ENCODE peak calls at places on chromosomes 4 and X, in eight cellular contexts. U is GM23248; I is OCI-LY7; G is heart right ventricle; Y is naive thymus-derived CD4-positive, alpha-beta T cell; L is iPS DF 6.9; X is aorta; M is dorsolateral prefrontal cortex. K is an unnamed sample.

GRCh38 chr4:56619160-56619559 is 61.9 kb downstream of the HOPX start:
- DNase-seq in U (no peak), I (no peak), G (no peak), Y (no peak), L (no peak), X (no peak), M (no peak), K (no peak)

GRCh38 chrX:11887175-11887574 is 129.1 kb downstream of the MSL3 start:
- DNase-seq in U (no peak), I (no peak), G (no peak), Y (no peak), L (no peak), X (no peak), M (no peak), K (no peak)

GRCh38 chrX:44061940-44062339 is 88.8 kb upstream of the NDP start:
- DNase-seq in U (no peak), I (no peak), G (no peak), Y (no peak), L (no peak), X (no peak), M (no peak), K (no peak)

GRCh38 chr4:149426461-149426860 is 389.2 kb downstream of the IQCM start:
- DNase-seq in U (peak), I (no peak), G (no peak), Y (no peak), L (no peak), X (no peak), M (no peak), K (no peak)

GRCh38 chr4:63528592-63528991 is 880.7 kb downstream of the TECRL start:
- DNase-seq in U (peak), I (no peak), G (no peak), Y (no peak), L (no peak), X (no peak), M (no peak), K (no peak)

GRCh38 chr4:72842323-72842722 is 227.2 kb downstream of the COX18 start:
- DNase-seq in U (peak), I (no peak), G (no peak), Y (no peak), L (no peak), X (no peak), M (no peak), K (no peak)

GRCh38 chrX:23578079-23578478 is 89.2 kb upstream of the PRDX4 start:
- DNase-seq in U (peak), I (no peak), G (no peak), Y (no peak), L (no peak), X (no peak), M (no peak), K (no peak)

GRCh38 chrX:105553118-105553517 is 269.2 kb upstream of the NRK start:
- DNase-seq in U (no peak), I (no peak), G (no peak), Y (no peak), L (no peak), X (no peak), M (no peak), K (no peak)

GRCh38 chrX:16578218-16578617 is 71.7 kb upstream of the S100G start:
- DNase-seq in U (peak), I (no peak), G (no peak), Y (no peak), L (no peak), X (no peak), M (no peak), K (no peak)

GRCh38 chr4:108247511-108248088 is 78.9 kb upstream of the LEF1 start:
- DNase-seq in U (no peak), I (no peak), G (no peak), Y (no peak), L (no peak), X (no peak), M (no peak), K (no peak)

GRCh38 chrX:133390647-133391046 is 24.6 kb downstream of the GPC4 start:
- DNase-seq in U (no peak), I (no peak), G (no peak), Y (no peak), L (no peak), X (no peak), M (no peak), K (peak)

GRCh38 chr4:110085131-110085530 is 113.3 kb downstream of the ELOVL6 start:
- DNase-seq in U (no peak), I (peak), G (peak), Y (peak), L (no peak), X (no peak), M (no peak), K (peak)

GRCh38 chrX:43165343-43165920 is 387.5 kb upstream of the PPP1R2C start:
- DNase-seq in U (no peak), I (no peak), G (no peak), Y (no peak), L (no peak), X (no peak), M (no peak), K (no peak)

GRCh38 chrX:154096140-154097002 is 1.1 kb downstream of the MECP2 start:
- DNase-seq in U (peak), I (no peak), G (peak), Y (no peak), L (no peak), X (no peak), M (no peak), K (no peak)

GRCh38 chrX:107823456-107823855 is 2.2 kb upstream of the MID2 start:
- DNase-seq in U (peak), I (no peak), G (no peak), Y (no peak), L (no peak), X (no peak), M (no peak), K (no peak)

GRCh38 chrX:72545990-72546389 is 26.7 kb downstream of the HDAC8 start:
- DNase-seq in U (no peak), I (no peak), G (no peak), Y (no peak), L (no peak), X (no peak), M (no peak), K (no peak)

GRCh38 chr4:7734651-7735260 is 204.9 kb downstream of the AFAP1 start:
- DNase-seq in U (no peak), I (no peak), G (no peak), Y (no peak), L (no peak), X (no peak), M (no peak), K (no peak)

GRCh38 chr4:93760284-93760683 is 68.3 kb upstream of the ATOH1 start:
- DNase-seq in U (no peak), I (no peak), G (no peak), Y (no peak), L (no peak), X (no peak), M (no peak), K (no peak)

GRCh38 chr4:153084249-153084648 is 120.0 kb upstream of the TRIM2 start:
- DNase-seq in U (no peak), I (no peak), G (no peak), Y (no peak), L (no peak), X (no peak), M (no peak), K (no peak)

GRCh38 chrX:16087081-16087480 is 36.3 kb upstream of the GRPR start:
- DNase-seq in U (no peak), I (no peak), G (no peak), Y (no peak), L (no peak), X (no peak), M (no peak), K (no peak)

GRCh38 chr4:67160409-67160808 is 384.9 kb downstream of the CENPC start:
- DNase-seq in U (no peak), I (no peak), G (no peak), Y (no peak), L (no peak), X (no peak), M (no peak), K (no peak)

GRCh38 chr4:21801661-21802355 is 146.8 kb downstream of the KCNIP4 start:
- DNase-seq in U (peak), I (no peak), G (no peak), Y (no peak), L (no peak), X (no peak), M (no peak), K (no peak)

GRCh38 chrX:151912221-151912620 is 468 bp upstream of the MAGEA4 start:
- DNase-seq in U (no peak), I (no peak), G (no peak), Y (no peak), L (no peak), X (no peak), M (no peak), K (no peak)

GRCh38 chr4:153794001-153794400 is 5.1 kb upstream of the SFRP2 start:
- DNase-seq in U (no peak), I (no peak), G (no peak), Y (no peak), L (no peak), X (no peak), M (no peak), K (no peak)

GRCh38 chr4:30770049-30770549 is 49.9 kb downstream of the PCDH7 start:
- DNase-seq in U (no peak), I (no peak), G (no peak), Y (no peak), L (no peak), X (no peak), M (no peak), K (no peak)

GRCh38 chr4:533318-534100 is 34.5 kb downstream of the PIGG start:
- DNase-seq in U (no peak), I (no peak), G (no peak), Y (no peak), L (no peak), X (no peak), M (no peak), K (no peak)

GRCh38 chr4:8607603-8608481 is 15.3 kb downstream of the CPZ start:
- DNase-seq in U (peak), I (peak), G (no peak), Y (no peak), L (peak), X (no peak), M (no peak), K (no peak)

GRCh38 chr4:153127773-153128494 is 76.3 kb upstream of the TRIM2 start:
- DNase-seq in U (peak), I (peak), G (peak), Y (peak), L (peak), X (peak), M (peak), K (peak)

GRCh38 chr4:8192748-8193738 is 6.0 kb upstream of the SH3TC1 start:
- DNase-seq in U (peak), I (peak), G (peak), Y (peak), L (no peak), X (no peak), M (peak), K (peak)

GRCh38 chr4:173189117-173189693 is 20.6 kb downstream of the GALNT7 start:
- DNase-seq in U (peak), I (no peak), G (no peak), Y (no peak), L (no peak), X (no peak), M (no peak), K (no peak)

GRCh38 chr4:149248191-149248590 is 567.5 kb downstream of the IQCM start:
- DNase-seq in U (no peak), I (no peak), G (no peak), Y (no peak), L (no peak), X (no peak), M (no peak), K (no peak)

GRCh38 chr4:5784021-5784420 is 73.0 kb downstream of the EVC start:
- DNase-seq in U (no peak), I (no peak), G (no peak), Y (no peak), L (no peak), X (no peak), M (no peak), K (no peak)

GRCh38 chr4:6128221-6128871 is 72.0 kb downstream of the JAKMIP1 start:
- DNase-seq in U (no peak), I (no peak), G (no peak), Y (no peak), L (no peak), X (peak), M (no peak), K (no peak)

GRCh38 chr4:94486372-94486801 is 34.6 kb downstream of the PDLIM5 start:
- DNase-seq in U (no peak), I (no peak), G (no peak), Y (no peak), L (no peak), X (no peak), M (no peak), K (no peak)

GRCh38 chrX:154074199-154074598 is 23.3 kb downstream of the MECP2 start:
- DNase-seq in U (peak), I (no peak), G (no peak), Y (no peak), L (no peak), X (no peak), M (no peak), K (no peak)

GRCh38 chrX:70525733-70526132 is 81.1 kb downstream of the DLG3 start:
- DNase-seq in U (no peak), I (no peak), G (no peak), Y (no peak), L (no peak), X (no peak), M (no peak), K (peak)

GRCh38 chr4:106058919-106059318 is 163.6 kb downstream of the NPNT start:
- DNase-seq in U (peak), I (no peak), G (no peak), Y (no peak), L (no peak), X (no peak), M (no peak), K (no peak)

GRCh38 chrX:77453190-77453589 is 6.0 kb downstream of the FGF16 start:
- DNase-seq in U (no peak), I (no peak), G (no peak), Y (no peak), L (no peak), X (no peak), M (no peak), K (no peak)

GRCh38 chr4:88027611-88028608 is 20.5 kb downstream of the PKD2 start:
- DNase-seq in U (peak), I (no peak), G (no peak), Y (no peak), L (no peak), X (no peak), M (no peak), K (no peak)

GRCh38 chr4:88033309-88033708 is 25.9 kb downstream of the PKD2 start:
- DNase-seq in U (peak), I (peak), G (peak), Y (peak), L (peak), X (no peak), M (no peak), K (peak)

GRCh38 chr4:88029556-88029955 is 22.1 kb downstream of the PKD2 start:
- DNase-seq in U (peak), I (no peak), G (no peak), Y (no peak), L (no peak), X (no peak), M (no peak), K (no peak)

GRCh38 chr4:88030565-88031310 is 23.3 kb downstream of the PKD2 start:
- DNase-seq in U (no peak), I (no peak), G (no peak), Y (no peak), L (no peak), X (no peak), M (no peak), K (no peak)

DNA sequence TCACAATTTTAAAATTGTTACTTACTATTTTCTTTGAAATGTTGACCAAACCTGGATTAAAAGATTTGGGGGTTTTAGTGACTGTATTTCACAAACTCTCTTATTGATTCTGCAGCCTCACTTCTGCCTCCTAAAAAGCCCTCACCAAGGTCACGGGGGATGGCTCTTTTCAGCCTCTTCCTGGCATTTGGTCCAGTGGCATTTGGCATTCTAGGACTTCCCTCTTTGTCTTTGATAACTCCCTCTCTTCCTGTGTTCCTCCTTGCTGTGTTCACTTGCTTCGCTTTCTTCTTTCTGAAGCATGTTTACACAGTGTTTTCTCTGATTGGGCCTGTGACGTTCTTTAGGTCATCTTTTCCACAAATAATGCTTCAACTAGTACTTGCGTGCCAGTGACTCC is 21.5 kb downstream of the PKD2 start:
- DNase-seq in U (no peak), I (no peak), G (no peak), Y (no peak), L (no peak), X (no peak), M (no peak), K (no peak)
- H3K27ac ChIP-seq in U (peak), I (no peak), G (no peak), Y (no peak), L (no peak), X (no peak), M (peak), K (no peak)

GRCh38 chr4:26522478-26522877 is 32.2 kb upstream of the CCKAR start:
- DNase-seq in U (peak), I (no peak), G (no peak), Y (no peak), L (no peak), X (no peak), M (no peak), K (no peak)
- H3K4me3 ChIP-seq in U (peak), I (no peak), G (no peak), Y (no peak), L (no peak), X (no peak), M (no peak), K (no peak)

GRCh38 chr4:184355857-184356256 is 118.5 kb downstream of the IRF2 start:
- DNase-seq in U (no peak), I (no peak), G (no peak), Y (no peak), L (no peak), X (no peak), M (no peak), K (no peak)
- H3K27ac ChIP-seq in U (no peak), I (peak), G (peak), Y (no peak), L (no peak), X (no peak), M (peak), K (no peak)

GRCh38 chr4:143338313-143338712 is 1.6 kb downstream of the GAB1 start:
- DNase-seq in U (peak), I (no peak), G (no peak), Y (no peak), L (no peak), X (no peak), M (no peak), K (no peak)
- H3K4me3 ChIP-seq in U (peak), I (peak), G (peak), Y (no peak), L (no peak), X (peak), M (peak), K (no peak)

GRCh38 chr4:159684061-159684460 is 581.2 kb downstream of the RAPGEF2 start:
- DNase-seq in U (no peak), I (no peak), G (no peak), Y (no peak), L (no peak), X (no peak), M (no peak), K (no peak)

GRCh38 chr4:159682996-159683395 is 580.1 kb downstream of the RAPGEF2 start:
- DNase-seq in U (no peak), I (no peak), G (no peak), Y (no peak), L (no peak), X (no peak), M (no peak), K (no peak)

GRCh38 chr4:159689526-159689925 is 586.6 kb downstream of the RAPGEF2 start:
- DNase-seq in U (no peak), I (no peak), G (no peak), Y (no peak), L (no peak), X (no peak), M (no peak), K (no peak)

DNA sequence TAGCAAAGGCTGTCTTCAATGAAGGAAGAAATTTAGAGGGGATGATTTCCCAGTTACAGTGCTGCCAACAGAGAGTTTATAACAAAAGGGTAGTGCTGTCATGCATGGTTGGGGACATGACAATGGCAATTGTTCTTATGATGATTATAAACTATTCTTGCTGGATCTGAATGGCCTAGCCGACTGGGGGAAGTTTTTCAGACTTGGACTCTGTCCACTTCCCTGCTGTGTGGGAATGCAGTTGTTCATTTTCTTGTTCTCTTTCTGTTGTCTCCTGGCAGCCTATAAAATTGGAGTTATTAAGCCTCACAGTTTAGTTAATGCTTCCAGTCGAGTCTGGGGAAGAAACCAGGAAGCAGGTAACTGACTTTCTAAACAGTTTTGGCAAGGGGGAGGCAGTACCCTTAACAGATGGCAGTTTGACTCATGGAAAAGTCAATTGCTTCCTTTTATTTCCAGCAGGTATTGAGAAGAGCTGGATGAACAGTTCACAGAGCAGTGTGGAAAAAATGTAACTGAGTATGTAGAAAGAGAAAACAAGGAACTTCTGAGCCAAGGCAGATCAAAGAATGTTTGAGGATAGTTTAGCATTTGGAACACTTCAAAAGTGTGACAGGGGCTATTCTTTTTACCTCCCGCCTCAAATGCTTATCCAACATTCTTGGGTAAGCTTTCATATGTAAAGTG is 582.7 kb downstream of the RAPGEF2 start:
- DNase-seq in U (no peak), I (no peak), G (no peak), Y (no peak), L (no peak), X (no peak), M (no peak), K (no peak)
- H3K27ac ChIP-seq in U (no peak), I (no peak), G (no peak), Y (no peak), L (no peak), X (no peak), M (no peak), K (no peak)

DNA sequence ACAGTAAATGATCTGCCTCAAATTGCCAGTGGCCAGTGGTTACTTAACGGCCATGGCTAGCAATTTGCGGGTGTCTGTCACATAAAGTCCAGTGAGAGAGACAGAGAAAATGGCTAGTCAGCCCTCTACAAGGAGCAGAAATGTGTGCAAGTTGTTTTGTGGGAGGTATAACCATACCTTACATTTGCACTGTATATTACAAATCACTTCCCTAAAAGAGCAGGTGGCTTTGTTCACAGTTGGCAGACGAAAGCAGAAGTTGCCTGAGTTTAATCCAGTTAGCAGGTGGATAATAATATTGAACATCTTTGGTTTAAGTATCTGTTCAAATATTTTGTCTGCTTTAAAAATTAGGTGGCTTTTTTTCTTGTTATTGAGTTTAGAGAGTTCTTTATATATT is 15.6 kb downstream of the SRPX start:
- DNase-seq in U (no peak), I (peak), G (no peak), Y (no peak), L (no peak), X (no peak), M (no peak), K (no peak)
- H3K4me3 ChIP-seq in U (no peak), I (peak), G (no peak), Y (no peak), L (no peak), X (no peak), M (no peak), K (no peak)

DNA sequence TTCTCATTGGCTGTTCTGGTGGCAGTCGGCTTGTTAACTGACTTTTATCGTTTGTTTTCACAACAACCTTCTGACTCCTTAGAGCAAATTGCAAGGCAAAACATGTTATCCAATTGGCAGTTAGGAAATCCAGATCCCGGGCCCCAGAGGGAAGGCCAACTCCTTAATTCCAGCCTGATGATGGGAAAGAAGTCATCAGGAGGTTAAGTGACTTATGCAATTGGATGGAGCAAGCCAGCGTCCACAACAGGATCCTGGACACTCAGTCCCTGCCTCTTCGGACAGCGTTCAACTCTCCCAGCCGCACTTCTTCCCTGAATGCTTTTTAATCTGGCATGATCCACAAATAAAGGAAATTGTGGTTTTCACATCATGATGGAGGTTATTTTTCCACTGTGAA is 310.2 kb downstream of the RAB28 start:
- DNase-seq in U (peak), I (no peak), G (peak), Y (no peak), L (no peak), X (peak), M (no peak), K (peak)
- H3K27ac ChIP-seq in U (no peak), I (no peak), G (peak), Y (no peak), L (no peak), X (no peak), M (no peak), K (no peak)